ENCODE peak calls at places on chromosome 12, in ten cellular contexts. T is GM10248, U is choroid plexus epithelial cell, J is upper lobe of right lung, D is SK-N-SH, G is neural crest cell, E is AG10803, B is uterus, Y is Panc1, S is heart left ventricle. I is an unnamed sample.
A peak's percentile ranks its signal among the peaks of the same experiment; 100 is the strongest.

GRCh38 chr12:10226086-10226485 is 13.4 kb downstream of the GABARAPL1 start:
- DNase-seq in T (no peak), U (no peak), J (no peak), D (no peak), G (no peak), E (no peak), B (no peak), Y (no peak), S (no peak), I (no peak)

GRCh38 chr12:127381043-127381668 is 885.8 kb upstream of the TMEM132C start:
- DNase-seq in T (peak; percentile 53), U (peak; percentile 35), J (peak; percentile 67), D (peak; percentile 88), G (peak; percentile 69), E (peak; percentile 5), B (no peak), Y (no peak), S (no peak), I (peak; percentile 73)

GRCh38 chr12:50992814-50993213 is 33.4 kb downstream of the SLC11A2 start:
- DNase-seq in T (no peak), U (peak; percentile 47), J (no peak), D (no peak), G (no peak), E (peak; percentile 16), B (no peak), Y (no peak), S (no peak), I (no peak)

GRCh38 chr12:1367731-1368285 is 226.6 kb downstream of the FBXL14 start:
- DNase-seq in T (no peak), U (no peak), J (no peak), D (no peak), G (peak; percentile 30), E (no peak), B (no peak), Y (no peak), S (no peak), I (no peak)

GRCh38 chr12:3071710-3072109 is 5.5 kb upstream of the TSPAN9 start:
- DNase-seq in T (no peak), U (no peak), J (no peak), D (no peak), G (no peak), E (no peak), B (no peak), Y (no peak), S (peak; percentile 51), I (no peak)

GRCh38 chr12:120376009-120376408 is 7.0 kb upstream of the MSI1 start:
- DNase-seq in T (no peak), U (no peak), J (no peak), D (no peak), G (no peak), E (no peak), B (no peak), Y (no peak), S (no peak), I (no peak)

GRCh38 chr12:1047898-1048660 is 57.1 kb downstream of the ERC1 start:
- DNase-seq in T (no peak), U (no peak), J (no peak), D (peak; percentile 66), G (no peak), E (peak; percentile 38), B (no peak), Y (no peak), S (no peak), I (no peak)

GRCh38 chr12:7937867-7938506 is 2.0 kb upstream of the SLC2A3 start:
- DNase-seq in T (peak; percentile 28), U (peak; percentile 62), J (no peak), D (no peak), G (no peak), E (no peak), B (no peak), Y (no peak), S (no peak), I (no peak)

GRCh38 chr12:60106207-60106606 is 510.4 kb downstream of the SLC16A7 start:
- DNase-seq in T (no peak), U (peak; percentile 60), J (no peak), D (no peak), G (no peak), E (peak; percentile 25), B (no peak), Y (no peak), S (no peak), I (no peak)

GRCh38 chr12:98469108-98469507 is 46.3 kb upstream of the TMPO start:
- DNase-seq in T (no peak), U (no peak), J (no peak), D (no peak), G (no peak), E (no peak), B (no peak), Y (no peak), S (no peak), I (no peak)

GRCh38 chr12:64475518-64475917 is 23.6 kb downstream of the TBK1 start:
- DNase-seq in T (no peak), U (no peak), J (no peak), D (no peak), G (no peak), E (no peak), B (no peak), Y (no peak), S (no peak), I (no peak)

GRCh38 chr12:124422142-124422569 is 127.3 kb downstream of the RFLNA start:
- DNase-seq in T (no peak), U (no peak), J (peak; percentile 81), D (no peak), G (no peak), E (no peak), B (peak; percentile 71), Y (no peak), S (no peak), I (no peak)

GRCh38 chr12:132560421-132560830 is 50.0 kb downstream of the LRCOL1 start:
- DNase-seq in T (peak; percentile 49), U (no peak), J (no peak), D (peak; percentile 82), G (no peak), E (no peak), B (no peak), Y (no peak), S (no peak), I (peak; percentile 34)

GRCh38 chr12:13075786-13076570 is 27.5 kb downstream of the GSG1 start:
- DNase-seq in T (no peak), U (no peak), J (no peak), D (no peak), G (no peak), E (peak; percentile 17), B (no peak), Y (no peak), S (no peak), I (no peak)

GRCh38 chr12:6703631-6704030 is 3.0 kb upstream of the PIANP start:
- DNase-seq in T (no peak), U (peak; percentile 42), J (no peak), D (no peak), G (no peak), E (no peak), B (no peak), Y (no peak), S (no peak), I (no peak)

GRCh38 chr12:6708968-6709394 is 8.4 kb upstream of the PIANP start:
- DNase-seq in T (no peak), U (no peak), J (no peak), D (no peak), G (no peak), E (no peak), B (no peak), Y (no peak), S (no peak), I (no peak)
- TF ChIP-seq CTCF in T (no peak), U (no peak), J (no peak), D (no peak), G (no peak), E (no peak), B (no peak), Y (no peak), S (no peak), I (no peak)

GRCh38 chr12:112711026-112711425 is 80.5 kb upstream of the RPH3A start:
- DNase-seq in T (no peak), U (no peak), J (no peak), D (no peak), G (no peak), E (no peak), B (no peak), Y (no peak), S (no peak), I (no peak)

GRCh38 chr12:112711507-112711906 is 80.0 kb upstream of the RPH3A start:
- DNase-seq in T (no peak), U (no peak), J (no peak), D (no peak), G (no peak), E (no peak), B (no peak), Y (no peak), S (no peak), I (no peak)

GRCh38 chr12:112714166-112714565 is 77.4 kb upstream of the RPH3A start:
- DNase-seq in T (no peak), U (no peak), J (no peak), D (no peak), G (no peak), E (no peak), B (no peak), Y (no peak), S (no peak), I (no peak)

GRCh38 chr12:112716099-112717093 is 75.2 kb upstream of the RPH3A start:
- DNase-seq in T (no peak), U (peak; percentile 29), J (no peak), D (peak; percentile 55), G (peak; percentile 8), E (no peak), B (no peak), Y (no peak), S (no peak), I (no peak)
- TF ChIP-seq CTCF in T (no peak), U (no peak), J (no peak), D (no peak), G (no peak), E (no peak), B (no peak), Y (no peak), S (no peak), I (no peak)

DNA sequence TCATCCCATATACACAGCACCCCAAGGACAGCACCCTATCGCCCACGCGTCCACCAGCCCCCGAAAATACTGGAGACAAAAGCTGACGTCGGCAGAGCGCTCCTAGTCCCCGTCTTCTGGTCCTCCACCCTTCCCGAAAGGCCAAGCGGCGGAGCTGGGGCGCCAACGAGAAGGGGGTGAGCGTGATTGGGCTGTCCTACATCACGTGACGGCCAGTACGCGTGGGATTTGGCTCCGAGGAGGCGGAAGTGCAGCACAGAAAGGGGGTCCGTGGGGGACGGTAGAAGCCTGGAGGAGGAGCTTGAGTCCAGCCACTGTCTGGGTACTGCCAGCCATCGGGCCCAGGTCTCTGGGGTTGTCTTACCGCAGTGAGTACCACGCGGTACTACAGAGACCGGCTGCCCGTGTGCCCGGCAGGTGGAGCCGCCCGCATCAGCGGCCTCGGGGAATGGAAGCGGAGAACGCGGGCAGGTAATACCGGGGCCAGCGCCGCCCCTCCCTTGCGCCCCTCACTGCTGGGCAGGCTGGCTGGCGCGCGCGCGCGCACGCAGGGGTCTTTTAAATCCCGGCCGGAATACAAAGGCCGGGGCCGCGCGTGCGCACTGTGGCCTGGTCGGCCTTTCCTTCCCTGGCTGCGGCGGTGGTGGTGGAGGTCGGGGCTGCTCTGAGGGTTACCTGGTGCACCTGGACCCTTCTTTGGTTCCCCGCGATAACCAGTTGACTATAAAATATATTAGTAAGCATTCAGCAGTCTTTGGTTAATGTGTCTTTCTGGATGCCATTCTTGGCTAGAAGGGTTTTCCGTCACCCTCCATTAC is at the start of gene TDG:
- DNase-seq in T (peak; percentile 96), U (peak; percentile 100), J (peak; percentile 99), D (peak; percentile 94), G (peak; percentile 91), E (peak; percentile 98), B (peak; percentile 98), Y (peak; percentile 79), S (peak; percentile 98), I (peak; percentile 93)
- TF ChIP-seq CTCF in T (no peak), U (no peak), J (peak; percentile 18), D (peak; percentile 34), G (no peak), E (no peak), B (peak; percentile 18), Y (no peak), S (no peak), I (peak; percentile 38)

GRCh38 chr12:30585877-30586276 is 109.8 kb downstream of the IPO8 start:
- DNase-seq in T (no peak), U (no peak), J (no peak), D (no peak), G (no peak), E (no peak), B (no peak), Y (no peak), S (no peak), I (no peak)
- TF ChIP-seq CTCF in T (no peak), U (no peak), J (no peak), D (no peak), G (no peak), E (no peak), B (no peak), Y (no peak), S (no peak), I (no peak)